ENCODE peak calls at places on chromosomes 4 and X, in ten cellular contexts. J is endothelial cell of umbilical vein, Y is sigmoid colon, U is A549, D is breast epithelium, M is ovary, I is adrenal gland, G is uterus, A is GM12891, K is tibial nerve. Q is an unnamed sample.

GRCh38 chr4:105093975-105094374 is 52.7 kb upstream of the TET2 start:
- DNase-seq in J (peak; percentile 3), Y (no peak), U (no peak), D (no peak), M (no peak), I (no peak), G (no peak), A (no peak), K (no peak), Q (no peak)

GRCh38 chrX:5306654-5307121 is 922.0 kb downstream of the NLGN4X start:
- DNase-seq in J (no peak), Y (no peak), U (no peak), D (no peak), M (no peak), I (no peak), G (no peak), A (no peak), K (peak; percentile 9), Q (no peak)

GRCh38 chr4:174869334-174869733 is 40.3 kb upstream of the GLRA3 start:
- DNase-seq in J (no peak), Y (no peak), U (no peak), D (no peak), M (no peak), I (no peak), G (no peak), A (no peak), K (no peak), Q (no peak)

GRCh38 chrX:134622813-134623185 is 35.5 kb downstream of the PLAC1 start:
- DNase-seq in J (no peak), Y (no peak), U (no peak), D (no peak), M (no peak), I (no peak), G (no peak), A (no peak), K (no peak), Q (no peak)

GRCh38 chr4:26576171-26576829 is 7.6 kb upstream of the TBC1D19 start:
- DNase-seq in J (no peak), Y (no peak), U (no peak), D (no peak), M (no peak), I (no peak), G (no peak), A (no peak), K (no peak), Q (no peak)

GRCh38 chrX:39397561-39398200 is 596.4 kb downstream of the MID1IP1 start:
- DNase-seq in J (no peak), Y (no peak), U (no peak), D (no peak), M (no peak), I (no peak), G (no peak), A (no peak), K (no peak), Q (no peak)

GRCh38 chrX:9438950-9439494 is 25.8 kb upstream of the TBL1X start:
- DNase-seq in J (no peak), Y (no peak), U (no peak), D (no peak), M (no peak), I (no peak), G (no peak), A (no peak), K (no peak), Q (no peak)

GRCh38 chr4:2377241-2377640 is 41.2 kb downstream of the ZFYVE28 start:
- DNase-seq in J (no peak), Y (no peak), U (no peak), D (no peak), M (no peak), I (no peak), G (no peak), A (no peak), K (no peak), Q (no peak)

GRCh38 chr4:15004701-15005301 is 2.5 kb downstream of the CPEB2 start:
- DNase-seq in J (peak; percentile 71), Y (peak; percentile 96), U (no peak), D (peak; percentile 78), M (peak; percentile 85), I (peak; percentile 85), G (peak; percentile 82), A (peak; percentile 8), K (peak; percentile 71), Q (peak; percentile 84)

GRCh38 chrX:49190783-49191032 is 4.5 kb upstream of the PRICKLE3 start:
- DNase-seq in J (no peak), Y (no peak), U (no peak), D (no peak), M (no peak), I (no peak), G (no peak), A (no peak), K (no peak), Q (no peak)
- TF ChIP-seq POLR2A in J (peak; percentile 39), Y (peak; percentile 71), U (peak; percentile 44), D (peak; percentile 26), M (peak; percentile 50), I (peak; percentile 33), G (peak; percentile 43), A (no peak), K (peak; percentile 57), Q (no peak)

GRCh38 chrX:102768984-102769761 is 48.6 kb downstream of the GPRASP3 start:
- DNase-seq in J (peak; percentile 88), Y (peak; percentile 90), U (peak; percentile 58), D (peak; percentile 72), M (peak; percentile 72), I (peak; percentile 78), G (peak; percentile 68), A (peak; percentile 30), K (peak; percentile 83), Q (peak; percentile 91)
- TF ChIP-seq POLR2A in J (no peak), Y (no peak), U (peak; percentile 52), D (no peak), M (no peak), I (no peak), G (peak; percentile 31), A (peak; percentile 68), K (peak; percentile 22), Q (peak; percentile 76)

GRCh38 chrX:154541896-154542722 is 4.5 kb downstream of the G6PD start:
- DNase-seq in J (peak; percentile 93), Y (peak; percentile 88), U (peak; percentile 77), D (peak; percentile 52), M (peak; percentile 90), I (peak; percentile 85), G (peak; percentile 88), A (no peak), K (peak; percentile 75), Q (peak; percentile 95)
- TF ChIP-seq POLR2A in J (peak; percentile 33), Y (no peak), U (no peak), D (no peak), M (no peak), I (no peak), G (no peak), A (no peak), K (no peak), Q (no peak)

GRCh38 chr4:158809611-158810486 is 41.0 kb downstream of the FNIP2 start:
- DNase-seq in J (peak; percentile 92), Y (no peak), U (no peak), D (no peak), M (no peak), I (no peak), G (no peak), A (no peak), K (peak; percentile 57), Q (peak; percentile 37)
- TF ChIP-seq POLR2A in J (no peak), Y (no peak), U (no peak), D (no peak), M (no peak), I (no peak), G (no peak), A (no peak), K (peak; percentile 14), Q (peak; percentile 12)

GRCh38 chr4:119029847-119030535 is 105.6 kb upstream of the MYOZ2 start:
- DNase-seq in J (no peak), Y (no peak), U (no peak), D (no peak), M (no peak), I (no peak), G (no peak), A (no peak), K (no peak), Q (no peak)
- TF ChIP-seq POLR2A in J (no peak), Y (no peak), U (no peak), D (no peak), M (no peak), I (no peak), G (no peak), A (no peak), K (no peak), Q (no peak)

DNA sequence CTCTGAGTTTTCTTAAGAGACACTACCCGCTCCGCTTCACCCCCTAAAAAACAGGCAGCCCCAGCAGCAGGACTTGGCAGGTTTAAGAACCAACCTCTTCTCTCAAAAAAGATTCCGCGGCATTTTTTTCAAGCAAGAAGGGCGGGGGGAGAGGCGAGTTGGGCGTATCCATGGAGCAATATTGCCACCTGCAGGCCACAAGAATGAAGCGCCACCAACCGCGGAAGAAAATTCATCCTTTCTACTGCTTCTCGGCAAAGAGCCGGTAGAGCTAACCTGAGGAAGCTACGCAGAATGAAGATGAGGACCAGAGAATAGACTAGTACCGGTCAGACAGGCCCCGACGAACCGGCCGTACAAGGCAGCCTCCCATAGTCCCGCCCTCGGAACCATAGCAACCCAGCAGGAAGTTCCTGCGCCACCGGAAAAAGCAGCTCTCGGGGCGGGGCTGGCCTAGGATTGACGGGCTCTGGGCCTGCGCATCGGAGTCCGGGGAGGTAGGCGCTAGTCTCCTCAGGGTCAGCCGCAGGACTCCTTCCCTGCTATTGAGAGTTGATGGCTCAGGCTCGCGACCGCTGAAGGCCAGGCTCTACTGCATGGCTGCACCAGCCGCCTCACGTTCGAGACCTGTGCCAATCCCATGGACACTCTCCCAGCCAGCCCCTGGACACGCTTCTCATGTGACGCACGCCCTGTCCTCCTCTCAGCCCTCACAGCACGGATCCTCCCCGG is 76.9 kb downstream of the MAGED4 start:
- DNase-seq in J (peak; percentile 76), Y (peak; percentile 98), U (peak; percentile 50), D (peak; percentile 95), M (peak; percentile 98), I (peak; percentile 97), G (peak; percentile 96), A (peak; percentile 49), K (peak; percentile 87), Q (peak; percentile 87)
- TF ChIP-seq POLR2A in J (peak; percentile 73), Y (no peak), U (peak; percentile 84), D (no peak), M (no peak), I (no peak), G (peak; percentile 64), A (no peak), K (peak; percentile 65), Q (peak; percentile 73)

GRCh38 chrX:48696301-48697181 is at the start of gene SUV39H1:
- DNase-seq in J (peak; percentile 87), Y (peak; percentile 94), U (peak; percentile 85), D (peak; percentile 83), M (peak; percentile 90), I (peak; percentile 90), G (peak; percentile 86), A (peak; percentile 88), K (peak; percentile 65), Q (peak; percentile 95)
- TF ChIP-seq POLR2A in J (peak; percentile 80), Y (peak; percentile 71), U (peak; percentile 64), D (peak; percentile 50), M (peak; percentile 83), I (peak; percentile 64), G (peak; percentile 92), A (peak; percentile 44), K (peak; percentile 88), Q (peak; percentile 61)

Q was measured in erythroblast.